ENCODE peak calls at places on chromosomes 7 and 10, in four cellular contexts. One of them, this sample, is unnamed.

GRCh38 chr10:38025283-38025682 is 14.8 kb downstream of the ZNF33A start:
- DNase-seq in HCT116: no peak
- DNase-seq in endothelial cell of umbilical vein: no peak
- DNase-seq in SK-N-SH: no peak
- DNase-seq in this sample: peak

GRCh38 chr10:43160919-43161251 is 22.6 kb downstream of the CSGALNACT2 start:
- DNase-seq in HCT116: no peak
- DNase-seq in endothelial cell of umbilical vein: no peak
- DNase-seq in SK-N-SH: no peak
- DNase-seq in this sample: no peak

GRCh38 chr10:29297678-29298077 is 8.8 kb downstream of the LYZL1 start:
- DNase-seq in HCT116: peak
- DNase-seq in endothelial cell of umbilical vein: no peak
- DNase-seq in SK-N-SH: no peak
- DNase-seq in this sample: no peak

GRCh38 chr7:155644971-155645509 is 579 bp downstream of the RBM33 start:
- DNase-seq in HCT116: no peak
- DNase-seq in endothelial cell of umbilical vein: peak
- DNase-seq in SK-N-SH: peak
- DNase-seq in this sample: peak

GRCh38 chr10:48729222-48729621 is 44.5 kb downstream of the WDFY4 start:
- DNase-seq in HCT116: no peak
- DNase-seq in endothelial cell of umbilical vein: no peak
- DNase-seq in SK-N-SH: no peak
- DNase-seq in this sample: no peak

GRCh38 chr10:42864575-42864974 is 82.0 kb downstream of the BMS1 start:
- DNase-seq in HCT116: peak
- DNase-seq in endothelial cell of umbilical vein: no peak
- DNase-seq in SK-N-SH: peak
- DNase-seq in this sample: peak

GRCh38 chr10:49664006-49664841 is 15.2 kb upstream of the C10orf53 start:
- DNase-seq in HCT116: no peak
- DNase-seq in endothelial cell of umbilical vein: no peak
- DNase-seq in SK-N-SH: peak
- DNase-seq in this sample: no peak

GRCh38 chr10:125127110-125127509 is 33.3 kb downstream of the CTBP2 start:
- DNase-seq in HCT116: no peak
- DNase-seq in endothelial cell of umbilical vein: no peak
- DNase-seq in SK-N-SH: no peak
- DNase-seq in this sample: no peak

GRCh38 chr10:12041766-12042408 is 722 bp downstream of the UPF2 start:
- DNase-seq in HCT116: no peak
- DNase-seq in endothelial cell of umbilical vein: peak
- DNase-seq in SK-N-SH: no peak
- DNase-seq in this sample: peak

GRCh38 chr7:43764039-43764789 is 5.7 kb downstream of the BLVRA start:
- DNase-seq in HCT116: no peak
- DNase-seq in endothelial cell of umbilical vein: no peak
- DNase-seq in SK-N-SH: no peak
- DNase-seq in this sample: no peak

GRCh38 chr10:113300628-113301027 is 252.2 kb upstream of the HABP2 start:
- DNase-seq in HCT116: no peak
- DNase-seq in endothelial cell of umbilical vein: no peak
- DNase-seq in SK-N-SH: no peak
- DNase-seq in this sample: no peak

GRCh38 chr10:24703700-24704099 is 20.0 kb downstream of the ARHGAP21 start:
- DNase-seq in HCT116: no peak
- DNase-seq in endothelial cell of umbilical vein: no peak
- DNase-seq in SK-N-SH: no peak
- DNase-seq in this sample: no peak

GRCh38 chr7:127810691-127811660 is 159.0 kb downstream of the SND1 start:
- DNase-seq in HCT116: no peak
- DNase-seq in endothelial cell of umbilical vein: peak
- DNase-seq in SK-N-SH: no peak
- DNase-seq in this sample: no peak

GRCh38 chr7:118111347-118111746 is 72.6 kb upstream of the LSM8 start:
- DNase-seq in HCT116: no peak
- DNase-seq in endothelial cell of umbilical vein: no peak
- DNase-seq in SK-N-SH: no peak
- DNase-seq in this sample: no peak

GRCh38 chr10:100827819-100828743 is 82.7 kb downstream of the PAX2 start:
- DNase-seq in HCT116: no peak
- DNase-seq in endothelial cell of umbilical vein: no peak
- DNase-seq in SK-N-SH: peak
- DNase-seq in this sample: peak

GRCh38 chr7:21159506-21159905 is 268.4 kb upstream of the SP4 start:
- DNase-seq in HCT116: no peak
- DNase-seq in endothelial cell of umbilical vein: no peak
- DNase-seq in SK-N-SH: no peak
- DNase-seq in this sample: no peak

GRCh38 chr10:15545266-15545665 is 174.2 kb upstream of the FAM171A1 start:
- DNase-seq in HCT116: no peak
- DNase-seq in endothelial cell of umbilical vein: no peak
- DNase-seq in SK-N-SH: no peak
- DNase-seq in this sample: no peak

GRCh38 chr10:34252111-34252510 is 563.0 kb downstream of the PARD3 start:
- DNase-seq in HCT116: peak
- DNase-seq in endothelial cell of umbilical vein: no peak
- DNase-seq in SK-N-SH: no peak
- DNase-seq in this sample: no peak

GRCh38 chr7:143355450-143356385 is 6.8 kb downstream of the FAM131B start:
- DNase-seq in HCT116: no peak
- DNase-seq in endothelial cell of umbilical vein: no peak
- DNase-seq in SK-N-SH: peak
- DNase-seq in this sample: no peak

GRCh38 chr10:90407116-90407515 is 450.7 kb downstream of the HTR7 start:
- DNase-seq in HCT116: no peak
- DNase-seq in endothelial cell of umbilical vein: no peak
- DNase-seq in SK-N-SH: no peak
- DNase-seq in this sample: no peak
- TF ChIP-seq MAX in HCT116: no peak
- TF ChIP-seq MAX in endothelial cell of umbilical vein: no peak
- TF ChIP-seq MAX in SK-N-SH: no peak
- TF ChIP-seq MAX in this sample: no peak

GRCh38 chr10:88118769-88119559 is 255.5 kb downstream of the PTEN start:
- DNase-seq in HCT116: no peak
- DNase-seq in endothelial cell of umbilical vein: no peak
- DNase-seq in SK-N-SH: no peak
- DNase-seq in this sample: no peak
- TF ChIP-seq CTCF in HCT116: no peak
- TF ChIP-seq CTCF in endothelial cell of umbilical vein: no peak
- TF ChIP-seq CTCF in SK-N-SH: no peak
- TF ChIP-seq CTCF in this sample: no peak

GRCh38 chr7:134599371-134599770 is 47.3 kb upstream of the BPGM start:
- DNase-seq in HCT116: no peak
- DNase-seq in endothelial cell of umbilical vein: no peak
- DNase-seq in SK-N-SH: no peak
- DNase-seq in this sample: peak
- TF ChIP-seq MAX in HCT116: no peak
- TF ChIP-seq MAX in endothelial cell of umbilical vein: no peak
- TF ChIP-seq MAX in SK-N-SH: no peak
- TF ChIP-seq MAX in this sample: no peak

DNA sequence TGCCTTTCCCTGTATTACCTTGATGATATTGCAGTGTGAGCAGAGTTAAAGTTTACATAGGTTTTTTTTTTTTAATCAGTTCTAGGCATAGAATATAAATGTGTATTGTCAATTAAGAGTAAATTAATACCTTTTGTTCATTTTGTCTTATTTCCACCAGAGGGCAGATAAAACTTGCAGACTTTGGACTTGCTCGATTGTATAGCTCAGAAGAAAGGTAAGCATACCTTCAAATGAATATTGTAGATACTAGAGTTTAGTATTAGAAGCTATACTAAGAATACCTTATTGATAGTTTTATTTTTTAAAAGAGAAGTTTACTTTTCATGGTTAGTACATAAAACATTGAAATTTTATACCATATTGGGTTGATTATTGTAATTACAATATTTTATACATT is 86.8 kb downstream of the MPLKIP start:
- DNase-seq in HCT116: no peak
- DNase-seq in endothelial cell of umbilical vein: no peak
- DNase-seq in SK-N-SH: no peak
- DNase-seq in this sample: no peak
- TF ChIP-seq CTCF in HCT116: peak
- TF ChIP-seq CTCF in endothelial cell of umbilical vein: no peak
- TF ChIP-seq CTCF in SK-N-SH: peak
- TF ChIP-seq CTCF in this sample: no peak

DNA sequence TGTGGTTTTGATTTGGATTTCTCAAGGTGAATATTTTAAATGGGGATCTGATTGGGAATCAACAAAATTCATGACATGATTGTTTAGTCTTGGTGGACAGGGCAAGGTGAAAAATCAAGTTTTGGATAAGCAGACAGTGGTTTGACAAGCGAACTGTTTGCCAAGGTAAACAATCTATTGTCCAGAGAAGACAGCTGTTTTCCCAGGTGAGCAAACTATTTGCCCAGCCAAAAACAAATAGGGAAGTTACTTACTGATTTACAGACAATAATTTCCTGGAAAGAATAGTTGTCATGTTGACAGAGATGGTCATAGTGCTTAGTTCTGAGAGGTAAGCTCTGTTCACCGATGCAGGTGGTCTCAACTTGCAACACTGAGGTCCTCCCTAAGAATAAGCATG is 94.0 kb upstream of the STEAP1B start:
- DNase-seq in HCT116: no peak
- DNase-seq in endothelial cell of umbilical vein: no peak
- DNase-seq in SK-N-SH: no peak
- DNase-seq in this sample: no peak
- TF ChIP-seq MAX in HCT116: no peak
- TF ChIP-seq MAX in endothelial cell of umbilical vein: no peak
- TF ChIP-seq MAX in SK-N-SH: no peak
- TF ChIP-seq MAX in this sample: no peak

DNA sequence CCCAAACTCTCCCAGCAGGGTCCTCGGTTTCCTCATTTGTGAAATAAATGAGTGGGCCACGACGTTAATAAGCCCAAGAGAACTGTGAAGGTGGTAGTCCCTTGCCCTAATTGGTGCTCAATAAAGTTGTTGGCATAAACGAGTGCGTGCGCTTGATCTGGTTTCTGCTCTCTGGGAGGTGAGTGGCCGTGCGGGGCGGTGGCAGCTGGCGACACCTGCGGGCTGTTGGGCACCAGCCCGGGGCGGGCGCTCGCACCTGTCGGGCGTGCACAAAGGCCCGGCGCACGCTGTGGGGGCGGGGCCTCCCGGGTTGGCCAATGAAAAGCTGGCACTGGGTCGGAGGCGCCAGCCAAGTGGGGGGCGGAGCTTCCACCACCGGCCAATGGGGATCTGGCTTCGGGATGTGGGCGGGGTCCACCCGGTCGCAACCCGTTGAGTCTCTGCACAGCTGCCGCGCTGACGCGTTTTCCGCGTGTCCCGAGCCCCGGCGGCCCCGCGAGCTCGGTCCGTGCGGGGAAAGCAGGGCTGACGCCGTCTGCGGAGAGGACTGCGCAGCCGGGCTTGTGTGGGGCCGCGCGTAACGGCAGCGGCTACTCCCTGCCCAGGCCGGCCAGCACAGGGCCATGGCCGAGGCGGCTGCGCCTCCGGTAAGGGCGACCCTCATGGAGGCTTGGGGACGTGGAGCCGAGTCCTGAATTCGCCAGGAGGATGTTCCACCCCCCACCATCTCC is 23.0 kb downstream of the ZNF783 start:
- DNase-seq in HCT116: peak
- DNase-seq in endothelial cell of umbilical vein: peak
- DNase-seq in SK-N-SH: peak
- DNase-seq in this sample: no peak
- TF ChIP-seq CTCF in HCT116: no peak
- TF ChIP-seq CTCF in endothelial cell of umbilical vein: no peak
- TF ChIP-seq CTCF in SK-N-SH: no peak
- TF ChIP-seq CTCF in this sample: no peak

This sample was measured in NB4.